ENCODE peak calls at places on chromosomes 1 and 21, in seven cellular contexts. One of them, this sample, is unnamed. For H3K9me3, the result is how much of the 10 kb centered on the place peaks cover.

GRCh38 chr1:145782166-145783099 is 41.5 kb downstream of the RNF115 start:
- DNase-seq in thoracic aorta: no peak
- DNase-seq in GM12878: no peak
- DNase-seq in adrenal gland: no peak
- DNase-seq in Peyer's patch: no peak
- DNase-seq in left lung: no peak
- DNase-seq in breast epithelium: no peak
- DNase-seq in this sample: no peak

GRCh38 chr1:51331206-51332100 is 1.1 kb upstream of the TTC39A start:
- DNase-seq in thoracic aorta: no peak
- DNase-seq in GM12878: peak
- DNase-seq in adrenal gland: peak
- DNase-seq in Peyer's patch: peak
- DNase-seq in left lung: no peak
- DNase-seq in breast epithelium: peak
- DNase-seq in this sample: no peak

GRCh38 chr1:232902766-232903357 is 47.5 kb upstream of the NTPCR start:
- DNase-seq in thoracic aorta: no peak
- DNase-seq in GM12878: no peak
- DNase-seq in adrenal gland: no peak
- DNase-seq in Peyer's patch: peak
- DNase-seq in left lung: no peak
- DNase-seq in breast epithelium: no peak
- DNase-seq in this sample: no peak

GRCh38 chr1:246332078-246332477 is 175.0 kb downstream of the SMYD3 start:
- DNase-seq in thoracic aorta: no peak
- DNase-seq in GM12878: no peak
- DNase-seq in adrenal gland: no peak
- DNase-seq in Peyer's patch: no peak
- DNase-seq in left lung: no peak
- DNase-seq in breast epithelium: no peak
- DNase-seq in this sample: no peak

GRCh38 chr1:173297798-173298391 is 90.8 kb upstream of the TNFSF4 start:
- DNase-seq in thoracic aorta: no peak
- DNase-seq in GM12878: peak
- DNase-seq in adrenal gland: no peak
- DNase-seq in Peyer's patch: no peak
- DNase-seq in left lung: no peak
- DNase-seq in breast epithelium: no peak
- DNase-seq in this sample: no peak

GRCh38 chr21:36491191-36491916 is 11.4 kb upstream of the CLDN14 start:
- DNase-seq in thoracic aorta: no peak
- DNase-seq in GM12878: no peak
- DNase-seq in adrenal gland: no peak
- DNase-seq in Peyer's patch: no peak
- DNase-seq in left lung: no peak
- DNase-seq in breast epithelium: no peak
- DNase-seq in this sample: no peak

GRCh38 chr1:44059956-44060355 is 28.7 kb upstream of the SLC6A9 start:
- DNase-seq in thoracic aorta: no peak
- DNase-seq in GM12878: no peak
- DNase-seq in adrenal gland: no peak
- DNase-seq in Peyer's patch: no peak
- DNase-seq in left lung: no peak
- DNase-seq in breast epithelium: no peak
- DNase-seq in this sample: no peak

GRCh38 chr1:115219937-115220336 is 118.1 kb downstream of the NGF start:
- DNase-seq in thoracic aorta: no peak
- DNase-seq in GM12878: no peak
- DNase-seq in adrenal gland: no peak
- DNase-seq in Peyer's patch: no peak
- DNase-seq in left lung: no peak
- DNase-seq in breast epithelium: no peak
- DNase-seq in this sample: no peak

GRCh38 chr1:111099289-111099688 is 40.6 kb downstream of the DRAM2 start:
- DNase-seq in thoracic aorta: no peak
- DNase-seq in GM12878: no peak
- DNase-seq in adrenal gland: no peak
- DNase-seq in Peyer's patch: no peak
- DNase-seq in left lung: no peak
- DNase-seq in breast epithelium: no peak
- DNase-seq in this sample: no peak
- H3K9me3 ChIP-seq in thoracic aorta: under half
- H3K9me3 ChIP-seq in GM12878: under half
- H3K9me3 ChIP-seq in adrenal gland: under half
- H3K9me3 ChIP-seq in Peyer's patch: under half
- H3K9me3 ChIP-seq in left lung: half or more
- H3K9me3 ChIP-seq in breast epithelium: half or more
- H3K9me3 ChIP-seq in this sample: under half

DNA sequence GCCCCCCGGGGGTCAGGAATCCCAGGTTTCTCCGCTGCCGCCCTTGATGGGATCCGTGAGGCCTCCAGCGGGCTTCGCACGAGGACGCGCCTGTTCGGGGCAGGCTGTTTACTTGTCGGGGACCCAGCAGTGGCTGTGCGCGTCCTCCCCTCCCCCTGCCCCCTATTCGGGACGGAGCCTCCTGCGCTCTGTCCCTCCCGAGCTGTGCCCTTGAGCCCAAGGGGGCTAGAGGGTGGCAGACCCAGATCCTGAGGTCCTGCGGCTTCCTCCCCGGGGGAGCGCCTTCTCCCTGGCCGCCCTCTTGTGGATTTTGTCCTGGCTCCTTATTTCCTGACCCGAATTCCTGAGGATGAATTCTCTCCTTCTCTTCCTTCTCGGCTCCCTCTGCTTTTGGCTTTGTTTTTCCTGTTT is 38.4 kb downstream of the PIK3CD start:
- DNase-seq in thoracic aorta: no peak
- DNase-seq in GM12878: no peak
- DNase-seq in adrenal gland: peak
- DNase-seq in Peyer's patch: peak
- DNase-seq in left lung: peak
- DNase-seq in breast epithelium: peak
- DNase-seq in this sample: no peak
- H3K27ac ChIP-seq in thoracic aorta: peak
- H3K27ac ChIP-seq in GM12878: no peak
- H3K27ac ChIP-seq in adrenal gland: peak
- H3K27ac ChIP-seq in Peyer's patch: peak
- H3K27ac ChIP-seq in left lung: peak
- H3K27ac ChIP-seq in breast epithelium: peak
- H3K27ac ChIP-seq in this sample: peak

GRCh38 chr21:28781602-28782274 is 210.9 kb downstream of the LTN1 start:
- DNase-seq in thoracic aorta: no peak
- DNase-seq in GM12878: no peak
- DNase-seq in adrenal gland: no peak
- DNase-seq in Peyer's patch: no peak
- DNase-seq in left lung: no peak
- DNase-seq in breast epithelium: no peak
- DNase-seq in this sample: no peak
- TF ChIP-seq CTCF in thoracic aorta: peak
- TF ChIP-seq CTCF in GM12878: peak
- TF ChIP-seq CTCF in adrenal gland: peak
- TF ChIP-seq CTCF in Peyer's patch: peak
- TF ChIP-seq CTCF in left lung: peak
- TF ChIP-seq CTCF in breast epithelium: no peak
- TF ChIP-seq CTCF in this sample: peak

DNA sequence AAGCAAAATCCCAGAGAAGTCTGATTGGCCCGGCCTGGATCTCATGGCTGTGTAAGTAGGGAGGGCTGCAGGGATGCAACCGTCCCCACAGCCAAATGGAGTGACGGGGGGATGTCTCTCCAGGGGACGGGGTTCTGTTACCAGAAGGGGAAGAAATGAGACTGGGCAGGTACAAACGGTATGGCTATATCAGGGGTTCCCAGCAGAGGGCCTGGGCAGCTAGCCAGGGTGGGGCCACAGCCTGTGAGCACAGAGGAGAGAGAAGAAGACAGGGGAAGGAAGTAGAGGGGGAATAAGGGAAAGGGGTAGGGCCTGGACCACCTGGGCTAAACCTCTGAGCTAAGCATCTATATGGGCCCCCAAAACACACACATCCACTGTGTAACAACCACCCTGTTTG is 42.3 kb downstream of the FBXO2 start:
- DNase-seq in thoracic aorta: no peak
- DNase-seq in GM12878: no peak
- DNase-seq in adrenal gland: no peak
- DNase-seq in Peyer's patch: no peak
- DNase-seq in left lung: no peak
- DNase-seq in breast epithelium: no peak
- DNase-seq in this sample: no peak
- H3K9me3 ChIP-seq in thoracic aorta: under half
- H3K9me3 ChIP-seq in GM12878: under half
- H3K9me3 ChIP-seq in adrenal gland: under half
- H3K9me3 ChIP-seq in Peyer's patch: under half
- H3K9me3 ChIP-seq in left lung: under half
- H3K9me3 ChIP-seq in breast epithelium: under half
- H3K9me3 ChIP-seq in this sample: under half

GRCh38 chr1:19074902-19075721 is 118.6 kb upstream of the IFFO2 start:
- DNase-seq in thoracic aorta: no peak
- DNase-seq in GM12878: no peak
- DNase-seq in adrenal gland: peak
- DNase-seq in Peyer's patch: no peak
- DNase-seq in left lung: no peak
- DNase-seq in breast epithelium: no peak
- DNase-seq in this sample: no peak

GRCh38 chr1:19074361-19074901 is 118.0 kb upstream of the IFFO2 start:
- DNase-seq in thoracic aorta: no peak
- DNase-seq in GM12878: no peak
- DNase-seq in adrenal gland: no peak
- DNase-seq in Peyer's patch: peak
- DNase-seq in left lung: no peak
- DNase-seq in breast epithelium: no peak
- DNase-seq in this sample: peak

GRCh38 chr1:19072285-19072981 is 116.0 kb upstream of the IFFO2 start:
- DNase-seq in thoracic aorta: no peak
- DNase-seq in GM12878: no peak
- DNase-seq in adrenal gland: no peak
- DNase-seq in Peyer's patch: no peak
- DNase-seq in left lung: no peak
- DNase-seq in breast epithelium: no peak
- DNase-seq in this sample: no peak

GRCh38 chr1:19071674-19072281 is 115.3 kb upstream of the IFFO2 start:
- DNase-seq in thoracic aorta: no peak
- DNase-seq in GM12878: no peak
- DNase-seq in adrenal gland: no peak
- DNase-seq in Peyer's patch: no peak
- DNase-seq in left lung: no peak
- DNase-seq in breast epithelium: no peak
- DNase-seq in this sample: no peak

GRCh38 chr1:19073311-19074186 is 117.1 kb upstream of the IFFO2 start:
- DNase-seq in thoracic aorta: no peak
- DNase-seq in GM12878: no peak
- DNase-seq in adrenal gland: no peak
- DNase-seq in Peyer's patch: no peak
- DNase-seq in left lung: no peak
- DNase-seq in breast epithelium: peak
- DNase-seq in this sample: no peak
- H3K27ac ChIP-seq in thoracic aorta: peak
- H3K27ac ChIP-seq in GM12878: no peak
- H3K27ac ChIP-seq in adrenal gland: no peak
- H3K27ac ChIP-seq in Peyer's patch: peak
- H3K27ac ChIP-seq in left lung: no peak
- H3K27ac ChIP-seq in breast epithelium: peak
- H3K27ac ChIP-seq in this sample: peak

GRCh38 chr1:218324226-218324580 is 20.9 kb upstream of the TGFB2 start:
- DNase-seq in thoracic aorta: no peak
- DNase-seq in GM12878: no peak
- DNase-seq in adrenal gland: no peak
- DNase-seq in Peyer's patch: peak
- DNase-seq in left lung: peak
- DNase-seq in breast epithelium: no peak
- DNase-seq in this sample: no peak
- TF ChIP-seq CTCF in thoracic aorta: no peak
- TF ChIP-seq CTCF in GM12878: no peak
- TF ChIP-seq CTCF in adrenal gland: no peak
- TF ChIP-seq CTCF in Peyer's patch: no peak
- TF ChIP-seq CTCF in left lung: no peak
- TF ChIP-seq CTCF in breast epithelium: no peak
- TF ChIP-seq CTCF in this sample: no peak

GRCh38 chr1:158043232-158043631 is 49.8 kb downstream of the KIRREL1 start:
- DNase-seq in thoracic aorta: no peak
- DNase-seq in GM12878: no peak
- DNase-seq in adrenal gland: no peak
- DNase-seq in Peyer's patch: no peak
- DNase-seq in left lung: no peak
- DNase-seq in breast epithelium: no peak
- DNase-seq in this sample: no peak
- H3K9me3 ChIP-seq in thoracic aorta: under half
- H3K9me3 ChIP-seq in GM12878: under half
- H3K9me3 ChIP-seq in adrenal gland: under half
- H3K9me3 ChIP-seq in Peyer's patch: under half
- H3K9me3 ChIP-seq in left lung: under half
- H3K9me3 ChIP-seq in breast epithelium: under half
- H3K9me3 ChIP-seq in this sample: under half

DNA sequence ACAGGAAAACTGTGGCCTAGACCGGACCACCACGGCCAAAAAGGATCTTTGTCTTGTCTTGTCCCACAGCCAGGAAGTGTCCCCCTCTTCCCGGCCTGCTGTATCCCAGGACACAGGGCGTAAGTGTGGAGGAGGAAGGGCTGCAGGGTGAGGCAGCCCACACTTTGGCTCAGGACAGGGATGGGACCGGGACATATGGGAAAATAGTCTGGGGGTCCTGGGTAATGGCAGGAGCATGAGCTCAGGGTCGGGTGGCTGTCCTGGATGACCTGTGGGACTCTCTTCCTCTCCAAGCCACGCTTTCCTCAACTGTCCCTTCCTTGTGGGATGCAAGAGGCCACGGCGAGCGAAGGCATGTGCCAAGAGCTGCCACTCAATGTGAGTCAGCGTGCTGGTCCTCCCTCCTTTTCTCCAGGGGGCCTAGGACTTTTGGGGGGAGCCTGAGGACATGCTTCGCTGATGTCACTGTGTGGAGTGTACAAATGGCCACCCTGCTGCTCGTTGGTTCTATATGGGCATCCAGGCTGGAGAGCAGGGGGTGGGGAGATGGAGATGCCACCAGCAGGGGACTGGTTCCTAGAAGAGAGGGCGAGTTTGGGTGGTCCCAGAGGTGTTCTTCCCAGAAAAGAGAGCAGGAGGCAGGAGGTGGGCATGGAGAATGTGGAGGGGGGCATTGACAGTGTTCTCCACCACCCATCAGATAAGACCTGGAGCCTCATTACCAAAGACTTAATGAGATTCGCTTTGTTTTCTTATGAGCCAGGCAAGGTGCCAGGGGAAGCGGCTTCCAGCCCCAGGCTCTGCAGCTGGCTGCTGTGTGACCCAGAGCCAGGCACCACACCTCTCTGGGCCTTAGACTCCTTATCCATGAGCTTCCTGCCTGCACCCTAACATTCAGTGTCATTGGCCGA is 11.5 kb upstream of the PADI1 start:
- DNase-seq in thoracic aorta: no peak
- DNase-seq in GM12878: no peak
- DNase-seq in adrenal gland: peak
- DNase-seq in Peyer's patch: no peak
- DNase-seq in left lung: no peak
- DNase-seq in breast epithelium: no peak
- DNase-seq in this sample: no peak
- H3K27ac ChIP-seq in thoracic aorta: no peak
- H3K27ac ChIP-seq in GM12878: no peak
- H3K27ac ChIP-seq in adrenal gland: no peak
- H3K27ac ChIP-seq in Peyer's patch: no peak
- H3K27ac ChIP-seq in left lung: no peak
- H3K27ac ChIP-seq in breast epithelium: no peak
- H3K27ac ChIP-seq in this sample: no peak

GRCh38 chr1:109255097-109255651 is 5.8 kb downstream of the CELSR2 start:
- DNase-seq in thoracic aorta: no peak
- DNase-seq in GM12878: no peak
- DNase-seq in adrenal gland: no peak
- DNase-seq in Peyer's patch: no peak
- DNase-seq in left lung: peak
- DNase-seq in breast epithelium: no peak
- DNase-seq in this sample: no peak
- TF ChIP-seq CTCF in thoracic aorta: no peak
- TF ChIP-seq CTCF in GM12878: no peak
- TF ChIP-seq CTCF in adrenal gland: no peak
- TF ChIP-seq CTCF in Peyer's patch: no peak
- TF ChIP-seq CTCF in left lung: no peak
- TF ChIP-seq CTCF in breast epithelium: no peak
- TF ChIP-seq CTCF in this sample: no peak